ENCODE peak calls at places on chromosomes 11 and 22, in ten cellular contexts. E, Y, B, K, J, U, D, S, X and G are unnamed samples.

GRCh38 chr22:43159484-43160178 is 8.3 kb downstream of the TSPO start:
- DNase-seq in E (peak), Y (no peak), B (peak), K (no peak), J (no peak), U (no peak), D (peak), S (no peak), X (no peak), G (no peak)

GRCh38 chr11:119237515-119237914 is 31.4 kb downstream of the CBL start:
- DNase-seq in E (no peak), Y (no peak), B (no peak), K (no peak), J (no peak), U (no peak), D (no peak), S (no peak), X (no peak), G (no peak)

GRCh38 chr22:38144025-38144405 is 33.5 kb upstream of the BAIAP2L2 start:
- DNase-seq in E (no peak), Y (peak), B (no peak), K (no peak), J (no peak), U (no peak), D (no peak), S (no peak), X (no peak), G (no peak)

GRCh38 chr22:27132896-27133500 is 475.6 kb downstream of the MIAT start:
- DNase-seq in E (no peak), Y (no peak), B (no peak), K (no peak), J (no peak), U (no peak), D (no peak), S (no peak), X (no peak), G (no peak)

GRCh38 chr11:119377112-119377901 is 4.2 kb downstream of the USP2 start:
- DNase-seq in E (no peak), Y (peak), B (no peak), K (no peak), J (no peak), U (no peak), D (no peak), S (no peak), X (no peak), G (no peak)

GRCh38 chr11:123284454-123284853 is 89.4 kb upstream of the CLMP start:
- DNase-seq in E (no peak), Y (no peak), B (no peak), K (no peak), J (no peak), U (no peak), D (no peak), S (no peak), X (no peak), G (no peak)

GRCh38 chr22:37742374-37743092 is 45.7 kb downstream of the TRIOBP start:
- DNase-seq in E (no peak), Y (no peak), B (no peak), K (peak), J (no peak), U (peak), D (peak), S (no peak), X (no peak), G (no peak)

GRCh38 chr11:101049123-101049522 is 80.5 kb downstream of the PGR start:
- DNase-seq in E (no peak), Y (no peak), B (no peak), K (no peak), J (no peak), U (no peak), D (no peak), S (no peak), X (no peak), G (no peak)

GRCh38 chr11:65927904-65928397 is 8.7 kb downstream of the DRAP1 start:
- DNase-seq in E (no peak), Y (no peak), B (no peak), K (no peak), J (no peak), U (no peak), D (peak), S (peak), X (no peak), G (no peak)

GRCh38 chr11:104895619-104896018 is 2.6 kb downstream of the CASP12 start:
- DNase-seq in E (no peak), Y (no peak), B (no peak), K (no peak), J (no peak), U (no peak), D (no peak), S (no peak), X (no peak), G (no peak)
- H3K27ac ChIP-seq in E (no peak), Y (no peak), B (no peak), K (no peak), J (no peak), U (peak), D (no peak), S (no peak), X (peak), G (peak)

DNA sequence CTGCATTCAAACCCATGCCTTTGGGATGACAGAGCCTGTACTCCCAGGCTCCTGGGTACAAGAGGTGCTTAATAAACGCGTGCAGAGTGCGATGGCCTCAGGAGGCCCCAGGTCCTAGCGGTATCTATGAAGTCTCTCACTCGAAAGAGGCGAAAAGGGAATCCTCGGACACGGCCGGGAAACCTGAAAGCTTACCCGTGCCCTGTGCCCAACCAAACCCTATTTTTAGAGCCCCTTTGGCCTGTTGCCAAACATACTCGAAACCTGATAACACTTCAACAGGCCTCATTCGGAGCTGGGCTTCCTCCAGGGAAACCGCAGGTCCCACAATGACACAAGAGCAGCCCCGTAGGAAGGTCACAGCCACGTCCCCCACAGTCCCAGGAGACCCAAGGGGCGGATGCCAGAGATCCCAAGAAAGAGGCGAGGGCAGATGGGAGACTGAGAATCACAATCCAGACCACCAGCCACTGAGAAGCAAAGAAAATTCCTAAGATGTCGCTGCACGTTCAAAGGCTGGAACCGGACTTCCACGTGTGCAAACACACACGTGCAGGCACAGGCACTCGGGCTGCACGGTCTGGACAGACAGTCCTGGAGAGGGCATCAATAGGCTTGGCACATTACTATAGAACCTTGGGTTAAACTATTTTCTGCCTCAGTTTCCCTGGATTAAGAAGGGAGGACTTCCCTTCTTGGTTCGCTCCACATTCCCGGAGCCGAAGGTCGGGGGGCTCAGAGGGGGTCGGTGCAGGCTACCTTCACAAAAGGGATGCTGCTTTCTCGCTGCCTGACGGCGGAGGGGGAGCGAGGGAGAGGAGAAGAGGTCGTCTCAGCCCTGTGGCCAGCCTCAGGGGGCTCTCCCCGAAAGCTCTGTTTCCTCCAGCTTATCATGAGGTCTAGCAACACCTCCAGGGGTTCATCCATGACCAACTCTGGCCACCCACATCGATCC is 8.2 kb downstream of the PDGFB start:
- DNase-seq in E (no peak), Y (no peak), B (peak), K (no peak), J (no peak), U (no peak), D (peak), S (peak), X (peak), G (no peak)
- H3K27ac ChIP-seq in E (no peak), Y (no peak), B (no peak), K (no peak), J (no peak), U (peak), D (peak), S (no peak), X (peak), G (peak)

GRCh38 chr11:74449369-74449931 is 17.9 kb downstream of the KCNE3 start:
- DNase-seq in E (peak), Y (no peak), B (no peak), K (peak), J (no peak), U (peak), D (peak), S (no peak), X (no peak), G (no peak)
- H3K27ac ChIP-seq in E (no peak), Y (no peak), B (no peak), K (no peak), J (no peak), U (peak), D (no peak), S (no peak), X (no peak), G (no peak)

DNA sequence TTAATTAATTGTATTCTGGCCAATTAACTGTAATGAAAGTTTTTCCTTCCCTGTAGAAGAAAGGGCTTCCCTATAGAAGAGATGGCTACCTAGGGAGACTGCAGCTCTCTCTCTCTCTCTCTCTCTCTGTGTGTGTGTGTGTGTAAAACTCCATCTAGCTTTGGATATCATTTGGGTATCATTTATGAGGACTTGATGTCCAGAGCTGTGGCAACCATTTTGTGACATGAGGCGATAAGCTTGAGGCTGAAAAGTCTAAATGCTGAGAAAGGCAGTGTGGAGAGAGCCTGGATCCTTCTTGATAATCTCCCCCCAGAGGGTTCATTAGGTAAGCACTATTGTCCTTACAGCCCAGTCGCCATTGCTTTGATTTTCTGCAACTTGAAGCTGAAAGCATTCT is 30.7 kb upstream of the RASD2 start:
- DNase-seq in E (no peak), Y (no peak), B (no peak), K (no peak), J (no peak), U (no peak), D (no peak), S (no peak), X (no peak), G (no peak)
- H3K27ac ChIP-seq in E (no peak), Y (no peak), B (no peak), K (no peak), J (no peak), U (no peak), D (no peak), S (no peak), X (no peak), G (no peak)

DNA sequence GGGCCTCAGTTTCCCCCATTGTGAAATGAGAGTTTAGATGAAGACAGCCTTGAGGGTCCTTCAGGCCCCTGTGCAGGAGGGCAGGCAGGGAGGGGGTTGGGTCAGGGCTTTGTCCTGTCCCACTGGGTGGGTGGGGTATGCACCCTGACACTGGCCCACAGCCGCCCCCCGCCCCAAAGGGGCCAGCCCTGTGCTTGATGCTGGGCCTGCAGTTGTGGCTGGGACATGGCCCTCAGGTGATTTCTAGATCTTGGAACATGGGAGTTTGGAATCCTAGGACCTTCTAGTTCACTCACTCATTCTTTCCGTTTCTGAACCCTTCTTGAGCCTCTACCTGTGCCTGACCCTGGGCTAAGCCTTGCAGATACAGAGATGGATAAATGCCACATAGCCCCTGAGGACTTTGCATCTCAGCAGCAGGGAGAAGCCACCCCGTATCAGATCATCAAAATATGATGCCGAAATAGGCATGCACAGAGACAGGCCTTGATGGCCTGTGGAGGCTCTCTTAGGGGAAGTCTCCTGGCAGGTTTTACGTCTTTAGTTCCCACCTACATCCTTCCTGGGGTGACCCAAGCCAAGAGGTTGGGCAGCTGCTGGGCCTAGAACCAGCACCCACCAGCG is 76.0 kb downstream of the FBLN1 start:
- DNase-seq in E (no peak), Y (no peak), B (no peak), K (no peak), J (no peak), U (no peak), D (no peak), S (no peak), X (no peak), G (no peak)
- H3K27ac ChIP-seq in E (no peak), Y (no peak), B (no peak), K (no peak), J (no peak), U (no peak), D (no peak), S (no peak), X (no peak), G (peak)

DNA sequence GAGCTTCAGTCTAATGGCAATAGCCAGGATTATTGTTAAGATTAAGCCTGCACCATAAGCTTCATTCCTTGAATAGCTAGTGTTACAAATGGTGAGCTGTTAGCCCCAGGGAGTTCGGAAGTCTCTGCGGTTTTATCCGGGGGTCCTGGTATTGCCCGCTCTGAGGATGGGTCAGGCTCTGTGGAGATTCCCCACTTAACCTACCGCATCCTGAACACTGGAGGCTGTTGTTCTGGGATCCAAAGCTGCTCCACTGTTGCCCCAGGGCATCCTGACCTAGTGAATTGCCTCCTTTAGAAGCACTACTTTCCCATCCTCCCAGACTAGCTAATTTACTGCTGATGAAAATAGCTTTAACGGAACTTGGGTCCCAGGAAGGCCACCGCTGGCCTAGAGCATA is 14.5 kb upstream of the PEX26 start:
- DNase-seq in E (no peak), Y (no peak), B (no peak), K (no peak), J (no peak), U (no peak), D (no peak), S (no peak), X (no peak), G (no peak)
- H3K27ac ChIP-seq in E (peak), Y (no peak), B (peak), K (no peak), J (no peak), U (peak), D (peak), S (no peak), X (no peak), G (peak)

DNA sequence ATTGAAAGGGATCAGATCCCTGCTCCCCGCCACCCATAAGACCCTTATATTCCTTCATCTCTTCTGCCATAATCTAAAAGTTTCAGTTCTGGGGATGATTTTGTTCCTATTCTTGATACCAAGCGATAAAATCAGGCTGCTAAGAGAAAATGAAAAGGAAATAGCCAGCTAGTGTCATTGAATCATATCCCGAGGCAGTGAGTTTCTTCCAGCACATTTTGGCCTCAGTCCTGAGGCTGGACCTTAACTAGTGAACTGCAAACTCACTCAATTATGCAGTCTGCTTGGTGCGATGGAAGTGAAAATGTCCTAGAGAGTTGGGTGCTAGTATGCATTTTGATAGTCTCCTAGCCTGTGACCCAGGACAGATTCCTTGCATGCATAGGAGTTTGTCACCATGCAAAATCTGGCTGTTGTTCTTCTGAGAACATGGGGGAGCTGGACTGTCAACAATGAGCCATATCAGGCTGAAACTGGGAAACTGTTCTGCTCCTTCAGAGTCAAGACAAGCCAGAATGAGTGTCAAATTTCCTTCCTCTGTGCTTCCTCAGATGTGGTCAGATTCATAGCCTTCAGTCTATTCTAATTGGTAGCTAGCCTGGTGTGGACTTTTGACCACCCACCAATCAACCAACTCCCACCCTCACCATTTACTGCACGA is 102.9 kb downstream of the CCDC81 start:
- DNase-seq in E (no peak), Y (no peak), B (no peak), K (no peak), J (no peak), U (peak), D (no peak), S (no peak), X (no peak), G (no peak)
- H3K27ac ChIP-seq in E (no peak), Y (no peak), B (no peak), K (peak), J (no peak), U (peak), D (peak), S (no peak), X (peak), G (peak)

GRCh38 chr11:13777341-13777985 is 109.0 kb downstream of the FAR1 start:
- DNase-seq in E (peak), Y (no peak), B (no peak), K (no peak), J (peak), U (no peak), D (no peak), S (no peak), X (no peak), G (no peak)
- H3K27ac ChIP-seq in E (no peak), Y (no peak), B (no peak), K (no peak), J (peak), U (no peak), D (no peak), S (no peak), X (no peak), G (no peak)

DNA sequence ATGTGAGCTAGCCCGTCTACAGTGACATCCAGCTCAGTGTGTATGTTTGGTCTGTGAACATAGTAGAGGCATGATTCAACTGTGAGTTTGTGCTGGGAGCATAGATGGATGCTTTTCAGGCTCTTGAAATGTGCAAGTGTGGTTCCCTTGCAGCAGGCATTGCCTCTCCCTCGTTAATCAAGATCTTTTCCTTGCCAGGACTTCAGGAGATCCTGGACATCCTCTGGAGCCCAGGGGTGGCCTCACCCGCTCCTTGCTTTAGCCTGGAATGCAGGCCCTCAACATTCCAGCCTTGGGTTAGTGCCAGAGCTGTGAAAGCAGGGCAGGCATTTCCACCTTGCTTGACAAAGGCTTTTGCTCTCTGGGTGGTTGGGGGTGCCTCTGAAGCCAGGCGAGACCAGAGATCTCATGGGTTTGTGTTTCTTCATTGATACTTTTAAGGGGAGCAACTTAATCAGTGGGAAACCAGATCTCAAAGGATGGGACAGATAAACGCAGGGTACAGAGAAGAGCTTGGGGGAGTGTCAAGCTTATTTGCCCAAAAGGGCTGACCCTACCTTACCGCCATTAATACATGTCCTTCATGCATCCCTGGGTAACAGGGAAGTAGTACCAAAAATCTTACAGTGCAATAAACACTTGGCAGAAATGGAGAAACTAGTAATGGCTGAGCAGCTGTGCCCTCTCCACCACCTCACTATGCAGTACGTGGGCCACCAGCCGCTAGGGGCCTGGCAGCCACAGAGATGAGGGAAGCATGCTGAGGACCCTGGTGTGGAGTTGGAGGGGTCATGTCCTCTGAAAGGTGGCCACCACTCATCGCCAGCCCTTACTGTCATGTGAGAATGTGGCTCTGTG is 72.1 kb downstream of the PTPRJ start:
- DNase-seq in E (peak), Y (peak), B (no peak), K (peak), J (peak), U (no peak), D (peak), S (no peak), X (no peak), G (no peak)
- H3K27ac ChIP-seq in E (no peak), Y (peak), B (peak), K (peak), J (peak), U (no peak), D (peak), S (no peak), X (no peak), G (no peak)